ENCODE peak calls at places on chromosome 16, in seven cellular contexts. T is Kasumi-1, O is progenitor cell of endocrine pancreas, N is IMR-90, M is GM04503, L is iPS-NIHi11, S is Right ventricle myocardium superior. K is an unnamed sample.

GRCh38 chr16:71489122-71489521 is at the start of gene ZNF19:
- DNase-seq in T (no peak), O (no peak), N (no peak), M (no peak), L (no peak), S (no peak), K (no peak)

GRCh38 chr16:85888405-85889331 is 10.3 kb upstream of the IRF8 start:
- DNase-seq in T (peak; percentile 91), O (no peak), N (peak; percentile 65), M (peak; percentile 21), L (no peak), S (no peak), K (no peak)

GRCh38 chr16:68737730-68738590 is 868 bp downstream of the CDH1 start:
- DNase-seq in T (no peak), O (peak; percentile 28), N (no peak), M (no peak), L (peak; percentile 62), S (no peak), K (no peak)

GRCh38 chr16:4317471-4318170 is 1.8 kb downstream of the GLIS2 start:
- DNase-seq in T (no peak), O (no peak), N (no peak), M (no peak), L (peak; percentile 23), S (no peak), K (no peak)

GRCh38 chr16:75754126-75754525 is 27.8 kb upstream of the CPHXL start:
- DNase-seq in T (no peak), O (no peak), N (peak; percentile 45), M (no peak), L (no peak), S (no peak), K (no peak)

GRCh38 chr16:24537474-24538337 is 1.7 kb upstream of the RBBP6 start:
- DNase-seq in T (no peak), O (no peak), N (no peak), M (no peak), L (no peak), S (no peak), K (no peak)

GRCh38 chr16:86089986-86090385 is 191.0 kb downstream of the IRF8 start:
- DNase-seq in T (no peak), O (no peak), N (no peak), M (no peak), L (no peak), S (no peak), K (no peak)

GRCh38 chr16:77993111-77993571 is 29.2 kb upstream of the CLEC3A start:
- DNase-seq in T (no peak), O (no peak), N (peak; percentile 65), M (peak; percentile 10), L (no peak), S (no peak), K (no peak)

GRCh38 chr16:50067290-50067853 is 1.6 kb downstream of the HEATR3 start:
- DNase-seq in T (peak; percentile 80), O (no peak), N (peak; percentile 74), M (peak; percentile 17), L (peak; percentile 23), S (no peak), K (no peak)

GRCh38 chr16:31354394-31355291 is at the start of gene ITGAX:
- DNase-seq in T (peak; percentile 53), O (no peak), N (peak; percentile 20), M (no peak), L (no peak), S (peak; percentile 72), K (peak; percentile 92)

GRCh38 chr16:49337814-49338350 is 35.7 kb upstream of the C16orf78 start:
- DNase-seq in T (no peak), O (no peak), N (no peak), M (no peak), L (no peak), S (no peak), K (no peak)

GRCh38 chr16:5578980-5579379 is 481.4 kb upstream of the EEF2KMT start:
- DNase-seq in T (no peak), O (no peak), N (no peak), M (no peak), L (no peak), S (no peak), K (no peak)